ENCODE peak calls at places on chromosomes 13 and 19, in five cellular contexts. O is tibial nerve, U is uterus, J is AG04450, A is left lung. L is an unnamed sample.
A peak's percentile ranks its signal among the peaks of the same experiment; 100 is the strongest.

GRCh38 chr13:45416521-45417125 is 1.6 kb downstream of the SLC25A30 start:
- DNase-seq in O (no peak), U (no peak), J (no peak), A (no peak), L (peak; percentile 53)

GRCh38 chr13:23796546-23796945 is 92.7 kb downstream of the MIPEP start:
- DNase-seq in O (no peak), U (no peak), J (no peak), A (no peak), L (no peak)

GRCh38 chr13:67106502-67107057 is 123.6 kb downstream of the PCDH9 start:
- DNase-seq in O (no peak), U (no peak), J (no peak), A (no peak), L (no peak)

GRCh38 chr13:36417328-36417727 is 15.0 kb upstream of the CCNA1 start:
- DNase-seq in O (no peak), U (no peak), J (no peak), A (no peak), L (no peak)

GRCh38 chr19:5943623-5944022 is 29.6 kb downstream of the CAPS start:
- DNase-seq in O (no peak), U (no peak), J (no peak), A (no peak), L (no peak)

GRCh38 chr19:51701468-51702100 is 8.5 kb downstream of the SPACA6 start:
- DNase-seq in O (no peak), U (no peak), J (no peak), A (no peak), L (no peak)

GRCh38 chr19:40598121-40598917 is 2.9 kb upstream of the LTBP4 start:
- DNase-seq in O (peak; percentile 96), U (peak; percentile 93), J (peak; percentile 81), A (peak; percentile 85), L (peak; percentile 94)

GRCh38 chr13:78129850-78130249 is 211.2 kb upstream of the EDNRB start:
- DNase-seq in O (no peak), U (no peak), J (no peak), A (no peak), L (no peak)

GRCh38 chr13:79770056-79770455 is 289.1 kb downstream of the NDFIP2 start:
- DNase-seq in O (no peak), U (no peak), J (no peak), A (no peak), L (no peak)

GRCh38 chr13:21171420-21171819 is 4.9 kb downstream of the SKA3 start:
- DNase-seq in O (no peak), U (no peak), J (no peak), A (no peak), L (no peak)

GRCh38 chr13:46131705-46132104 is 26.9 kb upstream of the CPB2 start:
- DNase-seq in O (no peak), U (no peak), J (no peak), A (no peak), L (no peak)

GRCh38 chr13:110263906-110264305 is 43.1 kb downstream of the COL4A1 start:
- DNase-seq in O (no peak), U (peak; percentile 79), J (no peak), A (no peak), L (no peak)

GRCh38 chr13:104577029-104577820 is 1511.0 kb upstream of the SLC10A2 start:
- DNase-seq in O (no peak), U (no peak), J (no peak), A (no peak), L (no peak)

GRCh38 chr13:28394422-28394821 is 100.5 kb downstream of the FLT1 start:
- DNase-seq in O (no peak), U (no peak), J (no peak), A (no peak), L (no peak)

DNA sequence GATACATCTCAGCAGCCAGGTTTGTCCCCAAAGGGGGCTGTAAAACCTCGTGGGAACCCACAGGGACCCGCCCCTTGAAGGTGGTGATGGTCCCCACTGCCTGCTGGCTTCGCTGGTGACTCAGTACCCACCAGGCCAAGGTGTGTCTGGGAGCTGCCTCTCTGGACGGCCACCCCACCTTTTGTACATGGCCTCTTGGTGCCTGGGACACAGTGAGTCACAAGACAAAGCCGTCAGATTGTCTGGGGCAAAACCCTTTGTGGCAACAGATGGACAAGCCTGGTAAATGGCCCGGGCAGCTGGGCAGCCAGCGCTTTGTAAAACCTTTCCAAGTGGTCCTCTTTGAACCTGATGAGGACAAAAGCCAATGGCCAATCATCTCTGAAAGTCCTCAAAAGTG is 27.9 kb upstream of the KLF2 start:
- DNase-seq in O (no peak), U (no peak), J (no peak), A (no peak), L (no peak)
- H3K27ac ChIP-seq in O (no peak overlapping the region), U (no peak overlapping the region), J (no peak overlapping the region), A (no peak overlapping the region), L (no peak overlapping the region)

GRCh38 chr19:43936219-43936618 is 1.1 kb upstream of the ZNF45 start:
- DNase-seq in O (no peak), U (no peak), J (no peak), A (no peak), L (no peak)

GRCh38 chr19:43934985-43935708 is at the start of gene ZNF45:
- DNase-seq in O (peak; percentile 90), U (peak; percentile 86), J (peak; percentile 60), A (peak; percentile 92), L (peak; percentile 95)

GRCh38 chr19:43939557-43940260 is 4.6 kb upstream of the ZNF45 start:
- DNase-seq in O (no peak), U (no peak), J (no peak), A (no peak), L (no peak)

GRCh38 chr19:43928820-43929219 is 6.3 kb downstream of the ZNF45 start:
- DNase-seq in O (no peak), U (no peak), J (no peak), A (no peak), L (no peak)

DNA sequence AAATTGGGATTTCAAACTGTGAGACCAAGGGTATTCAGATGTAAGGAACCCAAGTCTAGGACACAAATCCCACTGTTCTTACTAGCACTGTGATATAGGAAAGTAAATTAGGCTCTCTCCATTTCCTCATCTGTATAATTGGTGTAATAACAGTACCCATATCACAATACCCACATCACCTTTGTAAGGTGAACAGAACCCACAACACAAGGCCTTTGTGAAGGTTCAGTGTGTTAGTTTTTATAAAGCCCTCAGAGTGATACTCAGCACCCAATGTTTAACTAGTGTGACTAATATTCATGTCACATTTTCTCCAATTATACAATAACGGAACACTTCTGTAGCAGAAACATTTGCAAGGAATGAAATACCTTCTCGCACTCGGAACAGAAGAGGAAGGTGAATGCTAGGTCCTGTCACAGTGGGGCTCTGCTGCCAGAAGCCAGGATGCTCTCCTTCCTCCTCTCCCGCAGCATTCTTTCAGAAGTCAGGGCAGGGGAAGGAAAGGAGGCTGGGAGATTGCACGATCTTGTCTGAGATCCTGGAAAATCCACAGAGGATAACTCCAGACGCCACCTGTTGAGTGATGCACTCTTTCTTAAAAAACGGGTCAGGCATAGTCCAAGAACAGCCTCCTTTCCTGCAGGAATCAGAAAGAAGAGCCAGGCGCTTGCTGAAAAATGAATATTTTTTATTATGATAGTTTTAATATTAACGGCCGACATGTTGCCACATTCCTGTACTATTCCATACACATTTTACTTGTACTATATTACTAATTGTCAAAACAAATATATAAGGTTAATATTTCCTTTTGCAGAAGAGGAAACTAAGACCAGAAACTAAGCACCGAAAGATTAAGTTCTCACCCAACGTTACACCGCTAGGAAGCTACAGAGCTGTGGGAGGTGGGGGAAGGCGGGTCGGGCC is 762 bp downstream of the ZNF45 start:
- DNase-seq in O (no peak), U (no peak), J (no peak), A (no peak), L (no peak)
- TF ChIP-seq CTCF in O (no peak), U (no peak), J (peak; percentile 22), A (no peak), L (no peak)

GRCh38 chr19:15642807-15643206 is 2.1 kb downstream of the CYP4F3 start:
- DNase-seq in O (no peak), U (no peak), J (no peak), A (no peak), L (no peak)

GRCh38 chr19:15644816-15645215 is 4.1 kb downstream of the CYP4F3 start:
- DNase-seq in O (no peak), U (no peak), J (no peak), A (no peak), L (no peak)

GRCh38 chr19:15641901-15642491 is 1.3 kb downstream of the CYP4F3 start:
- DNase-seq in O (no peak), U (no peak), J (no peak), A (no peak), L (no peak)

GRCh38 chr19:15644066-15644741 is 3.5 kb downstream of the CYP4F3 start:
- DNase-seq in O (no peak), U (no peak), J (no peak), A (no peak), L (no peak)

GRCh38 chr19:15643387-15643786 is 2.7 kb downstream of the CYP4F3 start:
- DNase-seq in O (no peak), U (no peak), J (no peak), A (no peak), L (no peak)
- H3K9me3 ChIP-seq in O (no peaks in the 10 kb centered on the region), U (no peaks in the 10 kb centered on the region), J (peaks cover 22% of the 10 kb centered on the region), A (no peaks in the 10 kb centered on the region), L (no peaks in the 10 kb centered on the region)

DNA sequence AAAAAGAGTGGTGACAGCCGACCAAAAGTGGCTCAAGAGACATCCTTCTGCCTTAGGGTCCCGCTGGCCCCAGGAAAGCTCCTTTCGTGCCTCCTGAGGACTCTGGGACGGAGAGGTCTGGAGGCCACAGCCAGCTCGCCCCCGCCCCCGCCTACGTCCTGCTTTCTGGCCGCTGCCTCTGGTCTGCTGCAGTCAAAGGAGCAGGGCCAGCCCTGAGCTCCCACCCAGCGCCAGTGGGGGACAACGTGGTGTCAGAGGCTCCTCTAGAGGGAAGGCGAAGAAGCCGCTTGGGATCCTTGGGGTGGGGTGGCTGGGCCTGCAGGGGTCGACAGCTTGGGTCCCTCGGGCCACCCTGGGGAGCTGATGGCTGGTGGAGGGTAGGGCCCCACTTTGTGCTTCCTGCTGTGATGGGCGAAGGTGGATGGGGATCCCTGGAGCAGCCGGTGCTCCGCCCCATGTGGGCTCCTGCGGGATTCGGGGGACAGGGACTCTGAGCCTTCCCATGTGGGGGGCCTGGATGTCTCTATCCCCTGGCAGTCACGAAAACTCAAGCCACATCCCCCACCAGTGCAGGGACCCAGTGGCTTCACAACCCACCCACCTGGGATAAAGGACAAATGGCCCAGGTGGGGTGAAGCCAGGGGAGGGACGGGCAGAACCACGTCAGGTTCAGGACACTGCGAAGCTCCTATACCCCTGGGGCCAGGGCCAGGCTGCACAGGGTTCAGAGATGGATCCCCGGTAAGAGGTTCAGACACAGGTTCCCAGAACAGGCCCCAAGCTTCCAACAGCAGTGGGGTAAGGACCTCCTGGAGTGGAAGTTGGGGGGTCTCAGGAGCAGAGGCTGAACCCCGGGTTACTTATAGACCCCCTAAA is 9.0 kb upstream of the DIRAS1 start:
- DNase-seq in O (no peak), U (no peak), J (no peak), A (no peak), L (no peak)
- H3K27ac ChIP-seq in O (no peak overlapping the region), U (no peak overlapping the region), J (no peak overlapping the region), A (no peak overlapping the region), L (no peak overlapping the region)

GRCh38 chr13:111448504-111448903 is 128.1 kb downstream of the TEX29 start:
- DNase-seq in O (no peak), U (no peak), J (no peak), A (no peak), L (no peak)
- TF ChIP-seq CTCF in O (no peak), U (no peak), J (no peak), A (no peak), L (no peak)

DNA sequence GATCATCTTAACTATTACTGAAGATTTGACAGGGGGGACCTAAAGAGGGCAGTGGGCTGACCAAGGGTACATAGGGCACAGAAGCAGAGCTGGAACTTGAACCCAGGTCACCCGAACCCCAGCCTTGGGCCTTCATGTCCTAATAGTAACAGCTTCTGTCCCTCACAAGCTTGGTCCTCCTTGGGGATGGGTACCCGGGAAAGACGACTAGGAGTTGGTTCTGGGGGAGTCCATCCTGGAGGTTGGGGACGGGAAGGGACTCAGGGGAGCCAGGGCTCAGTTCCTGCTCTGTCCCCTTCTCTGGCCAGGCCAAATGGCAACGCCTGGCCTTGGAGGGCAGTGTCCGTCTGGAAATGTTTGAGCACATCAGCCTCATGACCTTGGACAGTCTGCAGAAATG is 39.6 kb upstream of the CYP4F8 start:
- DNase-seq in O (no peak), U (no peak), J (no peak), A (no peak), L (no peak)
- H3K9me3 ChIP-seq in O (no peaks in the 10 kb centered on the region), U (no peaks in the 10 kb centered on the region), J (no peaks in the 10 kb centered on the region), A (no peaks in the 10 kb centered on the region), L (no peaks in the 10 kb centered on the region)